ENCODE peak calls at places on chromosomes 2 and 18, in six cellular contexts. One of them, this sample, is unnamed.

GRCh38 chr2:46887028-46887885 is 28.3 kb downstream of the MCFD2 start:
- DNase-seq in H1: no peak
- DNase-seq in GM12878: no peak
- DNase-seq in K562: no peak
- DNase-seq in SK-N-SH: no peak
- DNase-seq in HepG2: no peak
- DNase-seq in this sample: no peak

GRCh38 chr2:24489942-24490673 is 946 bp upstream of the NCOA1 start:
- DNase-seq in H1: peak
- DNase-seq in GM12878: no peak
- DNase-seq in K562: peak
- DNase-seq in SK-N-SH: peak
- DNase-seq in HepG2: peak
- DNase-seq in this sample: peak

GRCh38 chr18:5628512-5629255 is 84.9 kb upstream of the EPB41L3 start:
- DNase-seq in H1: peak
- DNase-seq in GM12878: no peak
- DNase-seq in K562: no peak
- DNase-seq in SK-N-SH: peak
- DNase-seq in HepG2: no peak
- DNase-seq in this sample: no peak

GRCh38 chr2:154565433-154565832 is 133.1 kb upstream of the KCNJ3 start:
- DNase-seq in H1: no peak
- DNase-seq in GM12878: no peak
- DNase-seq in K562: no peak
- DNase-seq in SK-N-SH: no peak
- DNase-seq in HepG2: no peak
- DNase-seq in this sample: no peak

GRCh38 chr2:233413529-233414272 is 59.4 kb downstream of the DGKD start:
- DNase-seq in H1: peak
- DNase-seq in GM12878: no peak
- DNase-seq in K562: no peak
- DNase-seq in SK-N-SH: peak
- DNase-seq in HepG2: peak
- DNase-seq in this sample: peak

GRCh38 chr2:177289824-177290632 is 25.5 kb upstream of the NFE2L2 start:
- DNase-seq in H1: no peak
- DNase-seq in GM12878: peak
- DNase-seq in K562: no peak
- DNase-seq in SK-N-SH: no peak
- DNase-seq in HepG2: no peak
- DNase-seq in this sample: no peak

GRCh38 chr2:210162466-210163124 is 8.6 kb downstream of the KANSL1L start:
- DNase-seq in H1: no peak
- DNase-seq in GM12878: no peak
- DNase-seq in K562: no peak
- DNase-seq in SK-N-SH: no peak
- DNase-seq in HepG2: no peak
- DNase-seq in this sample: no peak

GRCh38 chr2:208698114-208698513 is 291.5 kb downstream of the PTH2R start:
- DNase-seq in H1: no peak
- DNase-seq in GM12878: no peak
- DNase-seq in K562: no peak
- DNase-seq in SK-N-SH: no peak
- DNase-seq in HepG2: no peak
- DNase-seq in this sample: no peak

GRCh38 chr2:198311020-198311419 is 506.6 kb downstream of the PLCL1 start:
- DNase-seq in H1: no peak
- DNase-seq in GM12878: no peak
- DNase-seq in K562: no peak
- DNase-seq in SK-N-SH: no peak
- DNase-seq in HepG2: peak
- DNase-seq in this sample: no peak

GRCh38 chr2:12761109-12761508 is 44.4 kb downstream of the TRIB2 start:
- DNase-seq in H1: no peak
- DNase-seq in GM12878: no peak
- DNase-seq in K562: no peak
- DNase-seq in SK-N-SH: no peak
- DNase-seq in HepG2: no peak
- DNase-seq in this sample: no peak

GRCh38 chr2:43343573-43344304 is 117.3 kb upstream of the ZFP36L2 start:
- DNase-seq in H1: no peak
- DNase-seq in GM12878: no peak
- DNase-seq in K562: no peak
- DNase-seq in SK-N-SH: no peak
- DNase-seq in HepG2: no peak
- DNase-seq in this sample: no peak
- TF ChIP-seq CHD2 in H1: no peak
- TF ChIP-seq CHD2 in GM12878: no peak
- TF ChIP-seq CHD2 in K562: no peak
- TF ChIP-seq CHD2 in SK-N-SH: no peak
- TF ChIP-seq CHD2 in HepG2: no peak
- TF ChIP-seq CHD2 in this sample: no peak

GRCh38 chr2:219059375-219059724 is 1.4 kb downstream of the IHH start:
- DNase-seq in H1: peak
- DNase-seq in GM12878: no peak
- DNase-seq in K562: no peak
- DNase-seq in SK-N-SH: no peak
- DNase-seq in HepG2: no peak
- DNase-seq in this sample: no peak

GRCh38 chr2:219058541-219059374 is 2.0 kb downstream of the IHH start:
- DNase-seq in H1: peak
- DNase-seq in GM12878: no peak
- DNase-seq in K562: no peak
- DNase-seq in SK-N-SH: peak
- DNase-seq in HepG2: peak
- DNase-seq in this sample: no peak

GRCh38 chr2:219056896-219057708 is 3.6 kb downstream of the IHH start:
- DNase-seq in H1: peak
- DNase-seq in GM12878: no peak
- DNase-seq in K562: no peak
- DNase-seq in SK-N-SH: no peak
- DNase-seq in HepG2: no peak
- DNase-seq in this sample: no peak

GRCh38 chr2:219056176-219056895 is 4.4 kb downstream of the IHH start:
- DNase-seq in H1: no peak
- DNase-seq in GM12878: no peak
- DNase-seq in K562: no peak
- DNase-seq in SK-N-SH: no peak
- DNase-seq in HepG2: no peak
- DNase-seq in this sample: no peak

DNA sequence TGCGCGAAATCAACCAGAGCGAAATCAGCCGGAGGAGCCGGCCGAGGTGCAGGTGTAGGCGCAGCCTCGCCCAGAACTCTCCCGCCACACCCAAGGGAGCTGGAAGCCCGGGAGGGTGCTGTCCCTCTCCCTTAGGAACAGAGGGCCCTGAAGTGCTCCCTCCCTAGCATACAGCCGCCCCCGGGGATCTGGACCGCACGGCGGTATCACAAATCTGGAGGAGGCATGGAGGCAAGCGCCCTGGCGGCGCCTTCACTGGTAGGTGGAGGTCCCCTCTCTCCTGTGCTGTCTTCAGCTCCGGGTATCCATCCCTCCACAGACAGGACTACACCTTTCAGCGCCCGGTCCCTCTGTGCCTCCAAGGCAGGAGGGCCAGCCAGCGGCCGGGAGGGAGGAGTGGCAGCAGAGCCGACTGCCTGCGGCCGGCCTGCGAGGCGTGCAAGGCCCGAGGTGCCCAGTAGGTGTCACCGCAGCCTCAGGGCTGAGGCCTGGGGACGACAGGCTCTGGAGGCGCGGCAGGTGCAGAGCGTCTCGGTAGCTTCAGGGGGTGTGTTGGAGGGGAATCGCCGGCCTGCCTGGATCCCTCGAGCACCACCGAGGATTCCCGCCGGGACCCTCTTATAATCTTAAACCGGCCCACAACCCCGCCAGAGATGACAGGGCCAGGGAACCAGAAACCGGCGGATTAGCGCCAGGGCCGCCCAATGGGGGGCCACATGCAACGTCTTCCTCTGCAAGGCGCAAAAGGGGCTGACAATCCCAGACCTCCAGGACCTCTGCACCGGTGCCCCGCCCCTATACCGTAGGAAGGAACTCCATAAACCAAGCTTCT is 2.8 kb downstream of the IHH start:
- DNase-seq in H1: peak
- DNase-seq in GM12878: no peak
- DNase-seq in K562: peak
- DNase-seq in SK-N-SH: peak
- DNase-seq in HepG2: peak
- DNase-seq in this sample: peak
- H3K4me3 ChIP-seq in H1: peak
- H3K4me3 ChIP-seq in GM12878: no peak
- H3K4me3 ChIP-seq in K562: no peak
- H3K4me3 ChIP-seq in SK-N-SH: peak
- H3K4me3 ChIP-seq in HepG2: peak
- H3K4me3 ChIP-seq in this sample: peak

GRCh38 chr2:73063909-73064875 is 7.3 kb downstream of the SFXN5 start:
- DNase-seq in H1: peak
- DNase-seq in GM12878: no peak
- DNase-seq in K562: peak
- DNase-seq in SK-N-SH: no peak
- DNase-seq in HepG2: no peak
- DNase-seq in this sample: peak
- TF ChIP-seq USF2 in H1: no peak
- TF ChIP-seq USF2 in GM12878: no peak
- TF ChIP-seq USF2 in K562: no peak
- TF ChIP-seq USF2 in SK-N-SH: no peak
- TF ChIP-seq USF2 in HepG2: no peak
- TF ChIP-seq USF2 in this sample: no peak

GRCh38 chr2:74922592-74923227 is 35.7 kb upstream of the POLE4 start:
- DNase-seq in H1: peak
- DNase-seq in GM12878: no peak
- DNase-seq in K562: no peak
- DNase-seq in SK-N-SH: no peak
- DNase-seq in HepG2: no peak
- DNase-seq in this sample: no peak
- TF ChIP-seq CHD2 in H1: no peak
- TF ChIP-seq CHD2 in GM12878: no peak
- TF ChIP-seq CHD2 in K562: no peak
- TF ChIP-seq CHD2 in SK-N-SH: no peak
- TF ChIP-seq CHD2 in HepG2: no peak
- TF ChIP-seq CHD2 in this sample: no peak

GRCh38 chr18:24989760-24990547 is 362.0 kb downstream of the ZNF521 start:
- DNase-seq in H1: no peak
- DNase-seq in GM12878: no peak
- DNase-seq in K562: peak
- DNase-seq in SK-N-SH: no peak
- DNase-seq in HepG2: no peak
- DNase-seq in this sample: no peak

GRCh38 chr18:24986611-24987270 is 365.2 kb downstream of the ZNF521 start:
- DNase-seq in H1: no peak
- DNase-seq in GM12878: no peak
- DNase-seq in K562: no peak
- DNase-seq in SK-N-SH: no peak
- DNase-seq in HepG2: no peak
- DNase-seq in this sample: no peak

GRCh38 chr18:24985616-24986015 is 366.4 kb downstream of the ZNF521 start:
- DNase-seq in H1: no peak
- DNase-seq in GM12878: no peak
- DNase-seq in K562: no peak
- DNase-seq in SK-N-SH: no peak
- DNase-seq in HepG2: no peak
- DNase-seq in this sample: no peak

GRCh38 chr18:24987933-24988840 is 363.8 kb downstream of the ZNF521 start:
- DNase-seq in H1: no peak
- DNase-seq in GM12878: no peak
- DNase-seq in K562: no peak
- DNase-seq in SK-N-SH: no peak
- DNase-seq in HepG2: no peak
- DNase-seq in this sample: no peak

DNA sequence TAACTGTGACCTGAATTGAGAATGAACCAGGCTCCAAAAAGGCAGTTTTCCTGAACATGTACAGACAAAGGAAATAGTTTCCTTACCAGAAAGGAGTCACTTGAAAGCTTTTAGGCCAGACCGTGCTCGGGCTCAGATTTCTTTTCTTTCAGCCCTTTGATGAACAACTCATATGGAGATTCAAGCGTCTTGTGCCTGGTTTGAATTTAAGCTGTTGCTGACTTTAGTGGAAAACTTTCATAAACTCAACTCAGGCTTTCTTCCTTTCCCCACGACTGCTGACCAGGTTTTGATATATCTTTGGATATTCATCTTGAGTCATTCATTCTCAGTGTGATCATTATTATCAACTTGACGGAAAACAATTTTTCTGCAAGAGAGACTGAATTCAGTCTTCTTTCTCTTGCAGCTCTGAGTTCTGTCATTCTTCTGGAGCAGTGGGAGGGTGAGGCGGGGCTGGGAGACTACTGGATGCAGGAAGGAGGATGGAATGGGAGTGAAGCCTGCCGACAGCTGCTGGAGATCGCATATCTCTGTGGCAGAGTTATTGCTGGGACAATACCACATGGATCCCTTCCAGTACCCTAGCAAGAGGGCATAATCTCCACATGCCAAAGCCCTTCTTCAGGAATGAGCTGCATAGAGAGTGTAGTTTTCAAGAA is 364.6 kb downstream of the ZNF521 start:
- DNase-seq in H1: no peak
- DNase-seq in GM12878: no peak
- DNase-seq in K562: no peak
- DNase-seq in SK-N-SH: peak
- DNase-seq in HepG2: no peak
- DNase-seq in this sample: no peak
- H3K4me3 ChIP-seq in H1: peak
- H3K4me3 ChIP-seq in GM12878: no peak
- H3K4me3 ChIP-seq in K562: no peak
- H3K4me3 ChIP-seq in SK-N-SH: no peak
- H3K4me3 ChIP-seq in HepG2: no peak
- H3K4me3 ChIP-seq in this sample: no peak

DNA sequence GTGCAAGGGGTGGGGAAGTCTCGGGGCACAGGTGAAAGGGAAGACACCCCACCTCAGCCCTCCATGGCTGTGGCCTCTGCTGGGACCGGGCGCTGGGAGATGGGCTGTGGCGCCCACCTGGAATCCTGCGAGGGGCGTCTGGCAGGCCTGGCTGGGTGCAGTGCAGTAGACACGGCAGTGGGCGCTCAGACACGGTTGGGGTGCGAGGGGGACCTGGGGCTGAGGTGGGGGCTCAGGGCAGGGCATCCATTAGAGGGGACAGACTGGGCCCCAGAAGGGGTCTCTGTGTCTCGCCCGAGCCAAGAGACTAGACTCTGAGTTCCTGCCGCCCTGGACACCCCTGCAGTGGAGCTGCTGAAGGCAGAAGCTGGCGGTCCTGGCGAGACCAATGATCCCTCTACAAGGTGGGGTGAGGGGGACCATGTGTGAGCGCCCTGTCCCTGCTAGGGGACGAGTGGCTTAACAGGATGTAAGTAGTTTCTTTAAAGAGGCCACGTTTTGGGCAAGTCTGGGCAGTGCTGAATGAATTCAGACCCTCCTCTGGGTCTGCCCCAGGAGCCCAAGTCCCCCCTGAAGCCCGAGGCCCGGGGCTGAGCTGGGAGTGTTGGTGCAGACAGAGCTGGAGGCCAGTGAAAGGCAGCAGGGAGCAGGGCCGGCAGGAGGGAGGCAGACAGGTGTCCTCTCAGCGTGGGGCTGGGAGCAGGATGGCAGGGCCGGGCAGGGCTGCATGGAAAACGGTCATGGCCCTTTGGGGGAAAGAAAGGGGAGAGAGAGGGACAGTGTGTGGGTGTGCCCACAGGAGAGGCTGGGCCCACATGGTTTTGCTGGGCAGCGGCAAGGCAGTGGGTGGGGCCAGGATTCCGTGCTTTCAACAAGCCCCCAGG is 57.2 kb downstream of the HS6ST1 start:
- DNase-seq in H1: peak
- DNase-seq in GM12878: no peak
- DNase-seq in K562: no peak
- DNase-seq in SK-N-SH: no peak
- DNase-seq in HepG2: no peak
- DNase-seq in this sample: no peak
- TF ChIP-seq USF2 in H1: no peak
- TF ChIP-seq USF2 in GM12878: no peak
- TF ChIP-seq USF2 in K562: no peak
- TF ChIP-seq USF2 in SK-N-SH: no peak
- TF ChIP-seq USF2 in HepG2: no peak
- TF ChIP-seq USF2 in this sample: no peak

This sample was measured in A549.